ENCODE peak calls at places on chromosomes 1 and 21, in six cellular contexts. K is AG10803; L is IMR-90; Q is choroid plexus epithelial cell; P is CD8-positive, alpha-beta T cell; F is nephron progenitor cell. V is an unnamed sample.

GRCh38 chr1:154186177-154186576 is 5.7 kb downstream of the TPM3 start:
- DNase-seq in F (peak), L (peak), K (peak), Q (peak), P (peak), V (peak)

GRCh38 chr1:108685524-108685923 is 6.6 kb upstream of the PRPF38B start:
- DNase-seq in P (no peak), Q (no peak), L (no peak), K (no peak), F (no peak), V (no peak)

GRCh38 chr1:2322065-2322571 is 69.2 kb downstream of the MORN1 start:
- DNase-seq in K (peak), F (peak), Q (peak), P (no peak), L (peak), V (peak)

GRCh38 chr21:36235058-36235582 is 78.5 kb downstream of the DOP1B start:
- DNase-seq in P (no peak), Q (peak), K (no peak), F (no peak), L (no peak), V (no peak)

GRCh38 chr1:26827663-26828062 is 1.2 kb downstream of the ZDHHC18 start:
- DNase-seq in L (no peak), Q (no peak), F (peak), P (no peak), K (no peak), V (no peak)

GRCh38 chr1:176073524-176074157 is 133.4 kb downstream of the COP1 start:
- DNase-seq in P (no peak), K (peak), F (peak), Q (peak), L (peak), V (peak)

GRCh38 chr1:64540265-64540791 is 70.4 kb downstream of the CACHD1 start:
- DNase-seq in F (no peak), L (no peak), Q (peak), K (peak), P (no peak), V (peak)

GRCh38 chr1:27427329-27427728 is 34.9 kb downstream of the GPR3 start:
- DNase-seq in Q (no peak), L (no peak), F (no peak), K (no peak), P (no peak), V (no peak)

GRCh38 chr1:17752356-17752755 is 2.8 kb upstream of the ACTL8 start:
- DNase-seq in L (no peak), P (no peak), F (no peak), Q (no peak), K (no peak), V (no peak)

GRCh38 chr1:240794061-240794843 is 182.3 kb upstream of the GREM2 start:
- DNase-seq in F (no peak), K (no peak), Q (no peak), L (no peak), P (no peak), V (no peak)

GRCh38 chr1:160834945-160835565 is 27.6 kb downstream of the CD244 start:
- DNase-seq in F (peak), K (peak), Q (peak), P (no peak), L (peak), V (peak)

GRCh38 chr1:57908471-57908870 is 484.6 kb upstream of the DAB1 start:
- DNase-seq in F (peak), L (no peak), K (no peak), P (no peak), Q (no peak), V (no peak)

GRCh38 chr1:232306269-232306911 is 323.5 kb downstream of the SIPA1L2 start:
- DNase-seq in K (no peak), Q (peak), F (peak), L (no peak), P (no peak), V (no peak)

GRCh38 chr1:164473544-164473943 is 85.4 kb upstream of the PBX1 start:
- DNase-seq in P (no peak), F (no peak), L (no peak), Q (no peak), K (no peak), V (no peak)

GRCh38 chr1:54850737-54851136 is 36.3 kb downstream of the DHCR24 start:
- DNase-seq in F (no peak), Q (peak), L (peak), K (peak), P (no peak), V (peak)

GRCh38 chr1:21077085-21077484 is 99.6 kb downstream of the EIF4G3 start:
- DNase-seq in K (peak), L (peak), P (no peak), F (no peak), Q (peak), V (peak)

GRCh38 chr1:91684599-91685196 is 184.0 kb downstream of the CDC7 start:
- DNase-seq in P (peak), Q (peak), L (peak), K (peak), F (no peak), V (no peak)

GRCh38 chr1:4638347-4638734 is 16.1 kb upstream of the AJAP1 start:
- DNase-seq in K (no peak), Q (no peak), F (no peak), P (no peak), L (no peak), V (no peak)

GRCh38 chr1:2160691-2161320 is 33.8 kb downstream of the FAAP20 start:
- DNase-seq in L (no peak), K (no peak), Q (no peak), P (no peak), F (no peak), V (no peak)

GRCh38 chr21:46000182-46000730 is 18.7 kb downstream of the COL6A1 start:
- DNase-seq in L (no peak), K (no peak), F (no peak), P (peak), Q (no peak), V (no peak)

GRCh38 chr1:152495066-152495675 is 15.4 kb upstream of the LCE5A start:
- DNase-seq in L (no peak), Q (peak), P (no peak), K (peak), F (no peak), V (peak)

GRCh38 chr1:24216254-24216653 is 29.2 kb upstream of the IFNLR1 start:
- DNase-seq in L (no peak), F (peak), K (no peak), P (no peak), Q (no peak), V (no peak)

GRCh38 chr21:31671931-31672330 is 12.4 kb downstream of the SOD1 start:
- DNase-seq in K (no peak), F (peak), Q (no peak), P (no peak), L (no peak), V (no peak)

GRCh38 chr1:216314369-216315095 is 108.7 kb downstream of the USH2A start:
- DNase-seq in L (peak), F (no peak), K (no peak), P (no peak), Q (peak), V (no peak)

GRCh38 chr1:216306830-216307229 is 116.4 kb downstream of the USH2A start:
- DNase-seq in Q (peak), P (no peak), K (no peak), F (no peak), L (no peak), V (no peak)

GRCh38 chr1:216310776-216311175 is 112.5 kb downstream of the USH2A start:
- DNase-seq in K (peak), Q (peak), P (no peak), F (peak), L (peak), V (peak)
- TF ChIP-seq CTCF in K (peak), Q (peak), P (no peak), F (peak), L (peak), V (peak)

GRCh38 chr1:168086438-168086837 is 50.3 kb downstream of the GPR161 start:
- DNase-seq in F (no peak), K (no peak), P (peak), L (no peak), Q (no peak), V (no peak)
- TF ChIP-seq CTCF in F (no peak), K (no peak), P (no peak), L (no peak), Q (no peak), V (no peak)

GRCh38 chr1:5949074-5949760 is 43.0 kb downstream of the NPHP4 start:
- DNase-seq in K (no peak), Q (peak), L (no peak), F (no peak), P (no peak), V (no peak)
- TF ChIP-seq CTCF in K (no peak), Q (peak), L (peak), F (no peak), P (no peak), V (peak)

GRCh38 chr1:197156692-197157091 is 10.2 kb upstream of the ASPM start:
- DNase-seq in Q (peak), F (no peak), L (no peak), K (no peak), P (no peak), V (no peak)
- TF ChIP-seq CTCF in Q (no peak), F (no peak), L (no peak), K (no peak), P (no peak), V (peak)

GRCh38 chr1:179447489-179447888 is 81.7 kb downstream of the AXDND1 start:
- DNase-seq in K (peak), P (no peak), Q (peak), F (no peak), L (peak), V (peak)
- TF ChIP-seq CTCF in K (peak), P (no peak), Q (peak), F (no peak), L (peak), V (peak)

DNA sequence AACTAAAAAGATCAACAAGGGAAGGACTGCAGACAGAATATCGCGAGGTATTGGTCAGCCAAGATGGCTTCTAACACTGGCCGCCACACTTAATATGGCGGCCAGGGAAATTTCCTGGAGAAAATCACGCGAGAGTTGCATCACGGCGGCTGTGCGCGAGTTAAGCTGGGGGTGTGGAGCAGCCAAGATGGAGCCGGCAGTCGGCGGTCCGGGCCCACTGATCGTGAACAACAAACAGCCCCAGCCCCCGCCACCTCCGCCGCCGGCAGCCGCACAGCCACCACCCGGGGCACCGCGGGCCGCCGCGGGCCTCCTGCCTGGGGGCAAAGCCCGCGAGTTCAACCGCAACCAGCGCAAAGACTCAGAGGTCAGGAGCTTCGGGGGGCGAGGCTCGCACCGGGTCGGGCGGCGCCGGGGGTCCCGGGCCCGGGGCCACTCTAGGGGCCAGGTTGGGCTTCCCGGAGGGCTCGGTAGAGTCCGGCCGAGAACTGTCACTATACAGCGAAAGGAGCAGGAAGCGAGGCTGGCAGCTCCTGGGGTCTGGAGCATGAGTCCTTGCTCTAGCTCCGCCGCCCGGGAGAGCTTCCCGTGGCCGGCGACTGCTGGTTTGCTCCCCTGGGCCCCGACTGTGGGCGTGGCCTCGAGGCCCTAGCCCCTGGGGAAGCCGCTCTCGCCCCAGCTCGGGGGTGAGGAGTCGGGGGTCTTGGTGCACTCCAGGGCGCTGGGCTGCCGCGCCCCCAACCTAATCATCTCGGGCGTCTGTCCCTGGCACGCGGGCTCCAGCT is at the start of gene STRIP1:
- DNase-seq in Q (peak), K (peak), P (peak), L (peak), F (peak), V (peak)
- TF ChIP-seq CTCF in Q (no peak), K (no peak), P (no peak), L (no peak), F (no peak), V (no peak)

GRCh38 chr1:206866062-206866461 is 639 bp downstream of the IL20 start:
- DNase-seq in L (peak), Q (peak), K (peak), P (no peak), F (no peak), V (no peak)
- TF ChIP-seq CTCF in L (no peak), Q (no peak), K (no peak), P (no peak), F (no peak), V (no peak)

DNA sequence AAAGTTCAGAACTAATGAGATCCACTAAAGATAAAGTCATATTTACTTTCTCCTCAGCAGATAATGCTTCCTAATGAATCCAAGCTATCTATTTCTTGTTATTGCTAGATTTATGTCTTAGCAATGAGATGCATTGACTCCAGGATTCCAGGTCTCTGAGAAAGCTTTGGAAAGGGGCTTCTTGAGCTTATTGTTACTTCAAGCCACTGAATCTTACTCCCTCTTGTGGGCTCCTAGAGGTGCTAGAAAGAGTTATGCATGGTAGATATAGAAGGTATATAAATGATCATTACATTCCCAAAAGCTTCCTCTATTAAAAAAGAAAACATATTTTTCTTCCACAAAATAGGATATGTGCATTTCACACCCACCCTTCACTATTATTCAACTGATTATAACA is 246.4 kb upstream of the ADAMTS5 start:
- DNase-seq in P (no peak), F (no peak), L (peak), K (no peak), Q (peak), V (peak)
- TF ChIP-seq CTCF in P (no peak), F (no peak), L (peak), K (peak), Q (peak), V (peak)

V was measured in HFFc6.